ENCODE peak calls at places on chromosomes 7 and 10, in eight cellular contexts. R is Caki2; V is naive thymus-derived CD8-positive, alpha-beta T cell; C is HTR-8/SVneo; K is midbrain; U is fibroblast of mammary gland; G is cardiac fibroblast; E is A172. A is an unnamed sample.

GRCh38 chr7:25031007-25031406 is 51.0 kb upstream of the OSBPL3 start:
- DNase-seq in R (no peak), V (no peak), C (no peak), K (no peak), U (no peak), G (no peak), E (no peak), A (no peak)

GRCh38 chr7:72326365-72326764 is 85.8 kb downstream of the CALN1 start:
- DNase-seq in R (no peak), V (no peak), C (no peak), K (no peak), U (no peak), G (no peak), E (peak), A (no peak)

GRCh38 chr10:101941871-101942270 is 98.3 kb upstream of the KCNIP2 start:
- DNase-seq in R (no peak), V (no peak), C (no peak), K (no peak), U (peak), G (peak), E (no peak), A (no peak)

GRCh38 chr10:15579605-15580004 is 140.1 kb downstream of the ITGA8 start:
- DNase-seq in R (no peak), V (no peak), C (no peak), K (no peak), U (peak), G (peak), E (peak), A (no peak)

GRCh38 chr7:94873239-94873638 is 34.2 kb upstream of the PPP1R9A start:
- DNase-seq in R (no peak), V (no peak), C (no peak), K (no peak), U (no peak), G (no peak), E (no peak), A (no peak)

GRCh38 chr7:36048902-36049240 is 104.2 kb upstream of the EEPD1 start:
- DNase-seq in R (no peak), V (no peak), C (no peak), K (no peak), U (peak), G (peak), E (no peak), A (no peak)

GRCh38 chr10:102396751-102397151 is 1.2 kb downstream of the NFKB2 start:
- DNase-seq in R (no peak), V (no peak), C (no peak), K (no peak), U (no peak), G (no peak), E (no peak), A (no peak)

GRCh38 chr10:82796510-82796909 is 921.5 kb downstream of the NRG3 start:
- DNase-seq in R (no peak), V (no peak), C (no peak), K (no peak), U (peak), G (peak), E (peak), A (no peak)

GRCh38 chr7:18153183-18153748 is 125.6 kb upstream of the PRPS1L1 start:
- DNase-seq in R (peak), V (no peak), C (no peak), K (no peak), U (no peak), G (no peak), E (no peak), A (no peak)

GRCh38 chr10:21014141-21014540 is 117.0 kb upstream of the NEBL start:
- DNase-seq in R (no peak), V (no peak), C (no peak), K (no peak), U (peak), G (no peak), E (no peak), A (no peak)